ENCODE peak calls at places on chromosomes 7 and 10, in six cellular contexts. L, U, C, K, Q and I are unnamed samples.

GRCh38 chr7:54664235-54665228 is 94.5 kb downstream of the SEC61G start:
- DNase-seq in L (peak), U (no peak), C (peak), K (peak), Q (peak), I (peak)

GRCh38 chr7:52826515-52826914 is 208.9 kb upstream of the POM121L12 start:
- DNase-seq in L (no peak), U (no peak), C (no peak), K (no peak), Q (no peak), I (no peak)

GRCh38 chr7:83547526-83547925 is 101.4 kb downstream of the SEMA3E start:
- DNase-seq in L (no peak), U (no peak), C (peak), K (peak), Q (peak), I (peak)

GRCh38 chr7:1706721-1707613 is 36.9 kb downstream of the ELFN1 start:
- DNase-seq in L (no peak), U (no peak), C (no peak), K (no peak), Q (no peak), I (no peak)

GRCh38 chr7:30321089-30321991 is 36.9 kb downstream of the ZNRF2 start:
- DNase-seq in L (no peak), U (no peak), C (no peak), K (no peak), Q (no peak), I (no peak)

GRCh38 chr10:73910764-73911552 is at the start of gene PLAU:
- DNase-seq in L (peak), U (no peak), C (no peak), K (no peak), Q (no peak), I (peak)

GRCh38 chr10:6385683-6386082 is 183.0 kb downstream of the PFKFB3 start:
- DNase-seq in L (no peak), U (no peak), C (no peak), K (no peak), Q (no peak), I (no peak)

GRCh38 chr10:6612371-6612770 is 32.3 kb upstream of the PRKCQ start:
- DNase-seq in L (no peak), U (no peak), C (no peak), K (no peak), Q (peak), I (no peak)

GRCh38 chr10:20405050-20405449 is 492.1 kb downstream of the NEBL start:
- DNase-seq in L (no peak), U (no peak), C (no peak), K (no peak), Q (no peak), I (no peak)

GRCh38 chr7:135386181-135386580 is 123.7 kb downstream of the CNOT4 start:
- DNase-seq in L (no peak), U (no peak), C (no peak), K (no peak), Q (no peak), I (no peak)

GRCh38 chr10:32061440-32061839 is 5.2 kb upstream of the KIF5B start:
- DNase-seq in L (no peak), U (no peak), C (no peak), K (no peak), Q (no peak), I (no peak)

GRCh38 chr7:133051066-133051465 is 30.8 kb downstream of the CHCHD3 start:
- DNase-seq in L (no peak), U (no peak), C (peak), K (no peak), Q (no peak), I (no peak)

GRCh38 chr7:102869195-102869594 is 43.6 kb upstream of the LRRC17 start:
- DNase-seq in L (no peak), U (no peak), C (no peak), K (no peak), Q (no peak), I (no peak)

GRCh38 chr7:130143334-130143732 is 61.9 kb downstream of the TMEM209 start:
- DNase-seq in L (no peak), U (no peak), C (no peak), K (no peak), Q (no peak), I (no peak)

GRCh38 chr10:74081192-74081803 is 69.3 kb downstream of the AP3M1 start:
- DNase-seq in L (peak), U (peak), C (peak), K (peak), Q (no peak), I (peak)

GRCh38 chr7:96415293-96415940 is 93.5 kb upstream of the SLC25A13 start:
- DNase-seq in L (no peak), U (no peak), C (no peak), K (no peak), Q (no peak), I (peak)

GRCh38 chr7:28013441-28013840 is 167.2 kb downstream of the JAZF1 start:
- DNase-seq in L (no peak), U (no peak), C (no peak), K (no peak), Q (no peak), I (no peak)

GRCh38 chr10:4758256-4758655 is 67.8 kb upstream of the AKR1E2 start:
- DNase-seq in L (no peak), U (no peak), C (no peak), K (no peak), Q (no peak), I (no peak)

GRCh38 chr7:143288836-143289235 is 685 bp downstream of the CASP2 start:
- DNase-seq in L (no peak), U (no peak), C (no peak), K (no peak), Q (no peak), I (no peak)

GRCh38 chr7:142792593-142792992 is 21.8 kb downstream of the PRSS2 start:
- DNase-seq in L (no peak), U (no peak), C (no peak), K (no peak), Q (no peak), I (no peak)

GRCh38 chr10:30459283-30459682 is 25.3 kb downstream of the MAP3K8 start:
- DNase-seq in L (no peak), U (no peak), C (no peak), K (no peak), Q (no peak), I (peak)

GRCh38 chr10:24784061-24784460 is 60.4 kb upstream of the ARHGAP21 start:
- DNase-seq in L (no peak), U (no peak), C (no peak), K (no peak), Q (no peak), I (no peak)

GRCh38 chr7:20172736-20173334 is 44.3 kb downstream of the MACC1 start:
- DNase-seq in L (peak), U (peak), C (peak), K (peak), Q (no peak), I (peak)

GRCh38 chr7:13851756-13852155 is 137.7 kb downstream of the ETV1 start:
- DNase-seq in L (no peak), U (no peak), C (peak), K (no peak), Q (no peak), I (no peak)

GRCh38 chr7:143494622-143495021 is 16.9 kb downstream of the TAS2R41 start:
- DNase-seq in L (no peak), U (no peak), C (no peak), K (no peak), Q (no peak), I (no peak)

GRCh38 chr7:22725585-22725984 is 1.4 kb upstream of the IL6 start:
- DNase-seq in L (no peak), U (no peak), C (no peak), K (no peak), Q (no peak), I (no peak)

GRCh38 chr10:97196213-97197029 is 10.7 kb upstream of the SLIT1 start:
- DNase-seq in L (peak), U (peak), C (peak), K (peak), Q (no peak), I (peak)

GRCh38 chr10:60303778-60304177 is 85.9 kb downstream of the ANK3 start:
- DNase-seq in L (no peak), U (no peak), C (no peak), K (no peak), Q (no peak), I (no peak)

GRCh38 chr7:100467638-100468373 is 3.7 kb upstream of the SPACDR start:
- DNase-seq in L (peak), U (no peak), C (no peak), K (no peak), Q (no peak), I (no peak)

GRCh38 chr7:39732837-39733804 is 109.7 kb downstream of the RALA start:
- DNase-seq in L (peak), U (peak), C (peak), K (peak), Q (peak), I (peak)

GRCh38 chr7:28806841-28807240 is 151.3 kb downstream of the TRIL start:
- DNase-seq in L (no peak), U (no peak), C (no peak), K (no peak), Q (no peak), I (no peak)

GRCh38 chr7:78143661-78144060 is 345.1 kb downstream of the PHTF2 start:
- DNase-seq in L (no peak), U (no peak), C (no peak), K (no peak), Q (no peak), I (no peak)

GRCh38 chr10:91162050-91162494 is 58.4 kb upstream of the PCGF5 start:
- DNase-seq in L (no peak), U (no peak), C (no peak), K (peak), Q (no peak), I (no peak)